ENCODE peak calls at places on chromosomes 6 and 20, in four cellular contexts. J is ovary, L is bronchial epithelial cell, R is astrocyte. V is an unnamed sample.
A peak's percentile ranks its signal among the peaks of the same experiment; 100 is the strongest.

GRCh38 chr20:28562510-28562898 is 2695.0 kb upstream of the DEFB115 start:
- DNase-seq in R (peak; percentile 79), J (no peak), L (no peak), V (peak; percentile 34)

GRCh38 chr20:41234546-41234945 is 83.0 kb downstream of the ZHX3 start:
- DNase-seq in R (no peak), L (no peak), J (no peak), V (no peak)

GRCh38 chr20:9110365-9110764 is 41.5 kb downstream of the PLCB4 start:
- DNase-seq in L (no peak), R (peak; percentile 29), J (no peak), V (no peak)

GRCh38 chr6:154154389-154154967 is 115.4 kb downstream of the OPRM1 start:
- DNase-seq in J (peak; percentile 62), R (peak; percentile 34), L (peak; percentile 63), V (no peak)

GRCh38 chr6:24522090-24522820 is 27.5 kb downstream of the ALDH5A1 start:
- DNase-seq in L (no peak), R (peak; percentile 62), J (no peak), V (no peak)

GRCh38 chr6:117870477-117871243 is 36.4 kb upstream of the SLC35F1 start:
- DNase-seq in J (no peak), L (no peak), R (no peak), V (no peak)

GRCh38 chr6:142613981-142614380 is 312.2 kb downstream of the ADGRG6 start:
- DNase-seq in R (no peak), L (peak; percentile 59), J (no peak), V (no peak)

GRCh38 chr6:137848672-137849071 is 18.4 kb upstream of the TNFAIP3 start:
- DNase-seq in L (no peak), J (no peak), R (no peak), V (peak; percentile 72)

DNA sequence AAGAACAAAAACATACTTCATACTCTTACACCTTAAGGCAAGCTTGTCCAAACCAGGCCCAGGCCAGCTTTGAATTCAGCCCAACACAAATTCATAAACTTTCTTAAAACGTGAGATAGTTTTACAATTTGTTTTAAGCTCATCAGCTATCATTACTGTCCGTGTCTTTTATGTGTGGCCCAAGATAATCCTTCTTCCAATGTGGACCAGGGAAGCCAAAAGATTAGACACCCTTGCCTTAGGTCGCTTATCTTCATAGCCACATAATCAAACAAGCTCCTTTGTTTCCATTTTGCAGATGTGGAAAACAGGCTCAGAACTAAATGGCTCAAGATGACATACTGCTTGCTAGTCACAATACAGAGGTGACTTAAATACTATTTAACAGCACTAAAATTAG is 6.0 kb downstream of the SALL4 start:
- DNase-seq in R (no peak), J (no peak), L (no peak), V (no peak)
- H3K4me3 ChIP-seq in R (no peak overlapping the region), J (no peak overlapping the region), L (no peak overlapping the region), V (no peak overlapping the region)

GRCh38 chr6:70474751-70475150 is 61.4 kb downstream of the FAM135A start:
- DNase-seq in R (peak; percentile 31), J (no peak), L (no peak), V (no peak)

GRCh38 chr6:70479236-70479635 is 65.9 kb downstream of the FAM135A start:
- DNase-seq in R (peak; percentile 42), J (no peak), L (no peak), V (no peak)
- H3K36me3 ChIP-seq in R (no peaks in the 10 kb centered on the region), J (no peaks in the 10 kb centered on the region), L (peaks cover 10% of the 10 kb centered on the region), V (peaks cover 2% of the 10 kb centered on the region)

GRCh38 chr6:3868544-3868943 is 19.4 kb downstream of the FAM50B start:
- DNase-seq in R (peak; percentile 27), J (no peak), L (no peak), V (no peak)

GRCh38 chr6:3871511-3871910 is 22.3 kb downstream of the FAM50B start:
- DNase-seq in L (no peak), J (no peak), R (no peak), V (no peak)

GRCh38 chr6:3870528-3870925 is 21.4 kb downstream of the FAM50B start:
- DNase-seq in R (no peak), J (no peak), L (no peak), V (no peak)

GRCh38 chr6:3869284-3869631 is 20.1 kb downstream of the FAM50B start:
- DNase-seq in L (no peak), R (no peak), J (no peak), V (no peak)

DNA sequence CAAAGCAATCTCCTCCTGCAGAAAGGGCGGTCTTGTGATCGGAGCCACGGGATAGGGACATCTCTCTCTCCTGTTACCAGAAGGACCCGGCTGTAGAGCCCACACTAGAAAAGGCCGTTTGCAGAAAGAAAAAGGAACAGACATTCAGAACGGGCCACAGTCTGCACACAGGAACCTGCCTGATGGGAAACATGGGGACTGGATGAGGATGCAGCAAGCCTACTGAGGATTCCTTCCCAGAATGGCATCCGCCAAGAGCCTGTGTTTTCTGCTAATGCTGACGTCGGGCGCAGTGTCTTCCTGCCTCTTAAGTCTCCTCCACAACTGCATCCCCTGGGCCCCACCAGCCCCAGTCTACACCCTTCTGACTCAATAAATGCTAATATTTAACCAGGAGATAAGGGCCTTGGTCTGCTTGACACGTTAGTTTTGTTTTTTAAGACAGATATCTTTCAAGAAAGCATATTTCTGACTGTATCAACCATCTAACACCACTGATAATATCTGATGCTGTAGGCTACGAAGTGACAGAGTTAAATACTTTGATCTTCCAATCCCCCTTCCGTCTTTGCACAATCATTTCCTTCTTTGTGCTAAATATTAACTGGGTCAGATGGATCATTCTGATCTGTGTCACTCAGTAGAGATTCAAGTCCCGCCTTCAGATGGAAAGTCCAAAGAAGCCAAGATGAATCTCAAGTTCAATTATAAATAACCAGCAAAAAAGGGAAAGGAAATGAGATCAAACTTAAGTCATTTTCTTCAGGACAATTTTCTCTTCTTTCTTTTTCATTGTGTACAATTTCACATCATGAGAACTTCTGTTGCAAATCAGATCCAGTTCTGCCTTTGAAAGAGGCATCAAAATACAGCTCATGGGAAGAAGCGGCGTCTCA is 20.7 kb downstream of the FAM50B start:
- DNase-seq in L (no peak), R (no peak), J (no peak), V (no peak)
- TF ChIP-seq CTCF in L (no peak), R (no peak), J (no peak), V (no peak)

DNA sequence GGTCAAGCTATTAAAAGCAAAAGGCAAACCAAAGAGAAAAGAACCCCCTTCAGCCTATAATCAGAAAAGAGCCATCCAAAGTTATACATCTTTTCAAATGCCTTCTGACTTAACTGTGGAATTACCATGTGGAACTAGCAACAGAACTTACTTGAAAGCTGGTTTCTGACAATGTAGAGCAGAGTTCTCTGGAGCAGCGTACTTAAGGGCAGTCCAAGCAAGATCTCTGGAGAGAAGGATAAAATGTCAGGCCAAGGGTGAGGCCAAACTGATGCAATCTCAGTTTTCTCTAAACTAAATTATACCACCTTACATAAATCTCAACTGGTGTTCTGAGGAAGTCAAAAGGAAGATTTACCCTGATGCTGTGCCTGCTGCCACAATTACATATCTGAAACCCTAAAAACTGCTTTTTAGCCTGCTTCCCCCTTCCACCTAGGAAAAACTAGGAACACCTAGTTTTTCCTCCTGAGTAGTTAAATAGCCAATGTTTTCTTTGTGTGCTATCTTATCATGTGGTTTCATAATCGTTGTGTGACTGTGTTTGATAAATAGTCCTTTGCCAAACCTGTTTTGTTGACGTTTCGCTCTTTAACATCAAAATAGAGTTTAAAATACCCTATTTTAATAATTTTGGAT is 28.0 kb downstream of the NCOA7 start:
- DNase-seq in J (no peak), L (no peak), R (no peak), V (no peak)
- H3K4me3 ChIP-seq in J (no peak overlapping the region), L (no peak overlapping the region), R (no peak overlapping the region), V (no peak overlapping the region)